ENCODE peak calls at places on chromosome 2, in eight cellular contexts. J is mesendoderm, F is lower leg skin, C is IMR-90, T is vagina, V is K562, M is Peyer's patch, Z is astrocyte of the spinal cord. B is an unnamed sample.

GRCh38 chr2:1642066-1642861 is 102.1 kb downstream of the PXDN start:
- DNase-seq in J (peak), F (no peak), C (peak), T (no peak), V (no peak), M (no peak), Z (peak), B (no peak)

GRCh38 chr2:190682168-190682567 is 33.3 kb downstream of the NAB1 start:
- DNase-seq in J (peak), F (no peak), C (peak), T (no peak), V (no peak), M (no peak), Z (no peak), B (no peak)

GRCh38 chr2:189049709-189050108 is 75.5 kb downstream of the COL3A1 start:
- DNase-seq in J (no peak), F (no peak), C (peak), T (no peak), V (no peak), M (no peak), Z (peak), B (no peak)

GRCh38 chr2:172427990-172428840 is 829 bp downstream of the ITGA6 start:
- DNase-seq in J (peak), F (no peak), C (no peak), T (no peak), V (no peak), M (peak), Z (peak), B (peak)

GRCh38 chr2:10079192-10079930 is 850 bp downstream of the CYS1 start:
- DNase-seq in J (peak), F (no peak), C (peak), T (no peak), V (no peak), M (no peak), Z (peak), B (no peak)

GRCh38 chr2:63320669-63321068 is 267.6 kb downstream of the WDPCP start:
- DNase-seq in J (no peak), F (no peak), C (no peak), T (no peak), V (no peak), M (no peak), Z (no peak), B (no peak)

GRCh38 chr2:190277234-190278112 is 42.2 kb downstream of the HIBCH start:
- DNase-seq in J (peak), F (no peak), C (peak), T (no peak), V (peak), M (no peak), Z (peak), B (no peak)

GRCh38 chr2:25617948-25618646 is 55.3 kb downstream of the DTNB start:
- DNase-seq in J (no peak), F (no peak), C (peak), T (no peak), V (no peak), M (no peak), Z (peak), B (no peak)

GRCh38 chr2:213129311-213129710 is 22.1 kb downstream of the IKZF2 start:
- DNase-seq in J (no peak), F (no peak), C (no peak), T (no peak), V (no peak), M (no peak), Z (no peak), B (no peak)

GRCh38 chr2:10338242-10339188 is 35.8 kb downstream of the HPCAL1 start:
- DNase-seq in J (no peak), F (no peak), C (no peak), T (no peak), V (no peak), M (no peak), Z (no peak), B (no peak)

GRCh38 chr2:186590538-186591441 is 934 bp downstream of the ITGAV start:
- DNase-seq in J (peak), F (no peak), C (peak), T (no peak), V (peak), M (no peak), Z (peak), B (peak)

GRCh38 chr2:46117379-46117778 is 179.8 kb upstream of the EPAS1 start:
- DNase-seq in J (no peak), F (no peak), C (peak), T (no peak), V (no peak), M (peak), Z (peak), B (no peak)

GRCh38 chr2:66489433-66489832 is 54.5 kb downstream of the MEIS1 start:
- DNase-seq in J (no peak), F (no peak), C (no peak), T (no peak), V (peak), M (no peak), Z (no peak), B (no peak)

GRCh38 chr2:85111819-85112281 is 21.3 kb upstream of the TCF7L1 start:
- DNase-seq in J (no peak), F (peak), C (peak), T (no peak), V (no peak), M (no peak), Z (peak), B (no peak)

GRCh38 chr2:110784047-110784631 is 51.8 kb downstream of the ACOXL start:
- DNase-seq in J (no peak), F (peak), C (no peak), T (no peak), V (no peak), M (no peak), Z (no peak), B (no peak)

GRCh38 chr2:85656468-85656867 is 11.5 kb downstream of the SFTPB start:
- DNase-seq in J (no peak), F (no peak), C (peak), T (no peak), V (no peak), M (no peak), Z (no peak), B (no peak)

GRCh38 chr2:164711246-164712138 is 90.2 kb upstream of the GRB14 start:
- DNase-seq in J (no peak), F (no peak), C (no peak), T (no peak), V (no peak), M (no peak), Z (no peak), B (no peak)

GRCh38 chr2:208392300-208392699 is 14.3 kb upstream of the PTH2R start:
- DNase-seq in J (no peak), F (no peak), C (no peak), T (no peak), V (peak), M (no peak), Z (no peak), B (no peak)

GRCh38 chr2:162012565-162012869 is 61.5 kb downstream of the DPP4 start:
- DNase-seq in J (no peak), F (no peak), C (no peak), T (no peak), V (no peak), M (no peak), Z (no peak), B (no peak)

GRCh38 chr2:233692648-233693047 is at the start of gene UGT1A6:
- DNase-seq in J (no peak), F (no peak), C (no peak), T (no peak), V (no peak), M (no peak), Z (no peak), B (no peak)

GRCh38 chr2:236912316-236913153 is 173.2 kb upstream of the COPS8 start:
- DNase-seq in J (no peak), F (no peak), C (no peak), T (no peak), V (no peak), M (no peak), Z (no peak), B (no peak)

GRCh38 chr2:39632871-39633270 is 32.8 kb upstream of the TMEM178A start:
- DNase-seq in J (no peak), F (no peak), C (peak), T (no peak), V (no peak), M (no peak), Z (peak), B (no peak)

GRCh38 chr2:137964859-137965459 is 686 bp downstream of the HNMT start:
- DNase-seq in J (no peak), F (no peak), C (no peak), T (no peak), V (no peak), M (no peak), Z (no peak), B (no peak)

GRCh38 chr2:120546077-120546864 is 189.4 kb upstream of the GLI2 start:
- DNase-seq in J (peak), F (peak), C (peak), T (no peak), V (peak), M (peak), Z (peak), B (no peak)

GRCh38 chr2:188629890-188630483 is 338.3 kb downstream of the GULP1 start:
- DNase-seq in J (no peak), F (no peak), C (peak), T (no peak), V (no peak), M (no peak), Z (peak), B (no peak)

GRCh38 chr2:85215074-85216050 is 82.2 kb downstream of the TCF7L1 start:
- DNase-seq in J (peak), F (peak), C (peak), T (no peak), V (no peak), M (peak), Z (peak), B (no peak)

GRCh38 chr2:138767101-138767500 is 13.1 kb downstream of the NXPH2 start:
- DNase-seq in J (no peak), F (no peak), C (no peak), T (no peak), V (no peak), M (no peak), Z (no peak), B (no peak)

GRCh38 chr2:121828281-121828731 is 72.9 kb downstream of the TSN start:
- DNase-seq in J (no peak), F (peak), C (no peak), T (no peak), V (no peak), M (no peak), Z (peak), B (no peak)

GRCh38 chr2:230864605-230865323 is at the start of gene ITM2C:
- DNase-seq in J (peak), F (no peak), C (peak), T (no peak), V (peak), M (peak), Z (peak), B (peak)

GRCh38 chr2:105827351-105828096 is 82.8 kb downstream of the NCK2 start:
- DNase-seq in J (no peak), F (no peak), C (no peak), T (no peak), V (no peak), M (no peak), Z (no peak), B (peak)

GRCh38 chr2:235614900-235615712 is 121.3 kb downstream of the AGAP1 start:
- DNase-seq in J (no peak), F (peak), C (peak), T (peak), V (no peak), M (peak), Z (peak), B (no peak)

GRCh38 chr2:239267411-239267941 is 133.3 kb downstream of the HDAC4 start:
- DNase-seq in J (no peak), F (peak), C (peak), T (no peak), V (peak), M (peak), Z (peak), B (peak)

GRCh38 chr2:70686577-70687460 is 81.2 kb downstream of the ADD2 start:
- DNase-seq in J (peak), F (peak), C (peak), T (no peak), V (peak), M (no peak), Z (peak), B (peak)

GRCh38 chr2:26725516-26725810 is 32.9 kb downstream of the KCNK3 start:
- DNase-seq in J (no peak), F (no peak), C (no peak), T (no peak), V (no peak), M (no peak), Z (no peak), B (no peak)
- H3K4me3 ChIP-seq in J (no peak), F (no peak), C (no peak), T (no peak), V (no peak), M (no peak), Z (no peak), B (no peak)

GRCh38 chr2:128169933-128170709 is 79.1 kb downstream of the UGGT1 start:
- DNase-seq in J (no peak), F (no peak), C (no peak), T (no peak), V (no peak), M (no peak), Z (no peak), B (no peak)
- H3K4me3 ChIP-seq in J (no peak), F (no peak), C (no peak), T (no peak), V (no peak), M (no peak), Z (no peak), B (no peak)

GRCh38 chr2:153487993-153488562 is 9.5 kb upstream of the RPRM start:
- DNase-seq in J (no peak), F (no peak), C (no peak), T (no peak), V (no peak), M (no peak), Z (no peak), B (no peak)
- H3K4me3 ChIP-seq in J (no peak), F (no peak), C (no peak), T (no peak), V (no peak), M (no peak), Z (no peak), B (no peak)

DNA sequence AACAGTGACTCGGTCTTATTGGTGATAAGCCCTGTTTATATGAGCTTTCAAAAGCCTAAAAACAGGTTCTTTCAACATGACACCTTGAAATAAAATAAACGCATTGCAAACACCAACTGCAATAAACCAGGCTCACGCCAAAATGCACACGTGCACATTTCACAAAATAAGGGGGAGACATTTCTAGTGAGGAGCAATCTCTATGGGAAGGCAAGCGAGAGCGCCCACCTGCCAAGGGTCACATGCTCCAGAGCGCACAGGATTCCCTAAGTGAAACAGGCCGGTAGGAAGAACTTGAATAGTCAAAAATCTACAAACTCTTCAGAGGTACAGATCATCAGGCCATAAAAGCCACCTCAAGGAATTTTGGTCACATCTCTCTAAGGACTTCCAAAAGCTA is 1.9 kb downstream of the PID1 start:
- DNase-seq in J (no peak), F (no peak), C (no peak), T (no peak), V (no peak), M (no peak), Z (no peak), B (no peak)
- H3K4me3 ChIP-seq in J (no peak), F (peak), C (no peak), T (peak), V (no peak), M (no peak), Z (no peak), B (no peak)

GRCh38 chr2:77513191-77513590 is 9.0 kb downstream of the LRRTM4 start:
- DNase-seq in J (no peak), F (no peak), C (no peak), T (no peak), V (no peak), M (no peak), Z (peak), B (no peak)
- H3K4me3 ChIP-seq in J (no peak), F (no peak), C (no peak), T (no peak), V (no peak), M (no peak), Z (no peak), B (no peak)

DNA sequence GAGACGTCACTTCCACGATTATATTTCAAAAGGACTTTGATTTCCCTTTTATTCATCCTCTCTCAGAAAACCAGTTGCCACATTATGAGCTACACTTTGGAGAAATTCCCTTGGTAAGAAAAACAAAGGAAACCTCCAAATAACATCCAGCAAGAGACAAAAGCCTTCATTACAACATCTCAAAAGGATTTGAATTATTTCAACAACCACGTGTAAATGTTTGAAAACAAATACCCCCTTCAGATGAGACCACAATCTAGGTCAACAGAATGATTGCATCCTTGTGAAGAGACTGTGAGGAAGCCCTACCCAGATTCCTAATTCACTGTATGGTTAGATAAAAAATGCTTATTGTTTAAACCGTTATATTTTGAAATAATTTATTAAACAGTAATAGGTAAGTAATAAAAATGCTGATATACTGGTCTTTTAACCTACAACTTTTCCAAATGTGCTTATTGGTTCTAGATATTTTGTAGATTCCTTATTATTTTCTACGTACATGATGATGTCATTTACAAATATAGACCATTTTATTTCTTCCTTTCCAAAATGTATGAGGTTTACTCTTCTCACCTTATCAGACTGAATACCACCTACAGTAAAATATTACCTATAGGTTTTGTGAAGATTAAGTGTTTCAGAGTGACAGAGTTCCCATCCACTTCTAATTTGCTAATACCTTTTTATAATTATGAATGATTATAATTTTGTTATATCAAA is 922.7 kb upstream of the CHAC2 start:
- DNase-seq in J (peak), F (no peak), C (peak), T (no peak), V (no peak), M (no peak), Z (peak), B (no peak)
- H3K4me3 ChIP-seq in J (no peak), F (no peak), C (no peak), T (no peak), V (no peak), M (no peak), Z (no peak), B (no peak)

GRCh38 chr2:27303093-27304025 is 4.9 kb downstream of the UCN start:
- DNase-seq in J (peak), F (no peak), C (peak), T (no peak), V (peak), M (peak), Z (peak), B (peak)
- H3K4me3 ChIP-seq in J (no peak), F (no peak), C (no peak), T (no peak), V (peak), M (peak), Z (no peak), B (peak)

GRCh38 chr2:216500572-216500971 is 1.9 kb downstream of the RPL37A start:
- DNase-seq in J (no peak), F (no peak), C (no peak), T (no peak), V (no peak), M (no peak), Z (no peak), B (no peak)
- H3K4me3 ChIP-seq in J (no peak), F (no peak), C (no peak), T (peak), V (peak), M (no peak), Z (peak), B (peak)

GRCh38 chr2:122977580-122977979 is 1047.5 kb upstream of the CNTNAP5 start:
- DNase-seq in J (no peak), F (no peak), C (no peak), T (no peak), V (no peak), M (no peak), Z (no peak), B (no peak)
- H3K4me3 ChIP-seq in J (no peak), F (no peak), C (no peak), T (no peak), V (no peak), M (no peak), Z (no peak), B (no peak)

B was measured in HL-60.